ENCODE peak calls at places on chromosome 22, in ten cellular contexts. A is fibroblast of lung, Y is mesothelial cell of epicardium, X is GM13977, H is tibial artery, O is IMR-90, J is chondrocyte, N is fibroblast of pulmonary artery, B is GM12865, V is ovary. T is an unnamed sample.
A peak's percentile ranks its signal among the peaks of the same experiment; 100 is the strongest.

GRCh38 chr22:33986167-33986771 is 66.0 kb upstream of the LARGE1 start:
- DNase-seq in N (no peak), B (peak; percentile 67), A (no peak), J (no peak), Y (no peak), X (peak; percentile 23), H (no peak), O (no peak), V (no peak), T (peak; percentile 34)

GRCh38 chr22:39214006-39214382 is 30.8 kb downstream of the PDGFB start:
- DNase-seq in O (no peak), B (no peak), V (no peak), A (no peak), N (no peak), J (no peak), X (peak; percentile 9), H (no peak), Y (no peak), T (peak; percentile 12)

GRCh38 chr22:23067691-23068090 is 2.6 kb upstream of the GNAZ start:
- DNase-seq in J (no peak), N (peak; percentile 2), V (no peak), Y (no peak), B (no peak), A (no peak), H (peak; percentile 11), O (no peak), X (no peak), T (no peak)

GRCh38 chr22:37057226-37057625 is 5.7 kb downstream of the KCTD17 start:
- DNase-seq in J (no peak), H (no peak), A (no peak), B (no peak), V (no peak), Y (no peak), O (no peak), X (no peak), N (no peak), T (no peak)

GRCh38 chr22:17234144-17234623 is 14.9 kb upstream of the ADA2 start:
- DNase-seq in Y (no peak), V (no peak), A (peak; percentile 6), H (no peak), O (no peak), N (peak; percentile 13), J (no peak), X (no peak), B (no peak), T (no peak)

GRCh38 chr22:19524170-19525115 is at the start of gene CLDN5:
- DNase-seq in B (no peak), O (no peak), V (peak; percentile 30), Y (no peak), A (peak; percentile 21), X (peak; percentile 67), H (no peak), J (peak; percentile 74), N (peak; percentile 19), T (no peak)

GRCh38 chr22:37638351-37639069 is 959 bp upstream of the SH3BP1 start:
- DNase-seq in J (no peak), N (no peak), H (no peak), O (no peak), X (no peak), A (no peak), Y (no peak), V (no peak), B (peak; percentile 61), T (no peak)

GRCh38 chr22:39117585-39118191 is 20.6 kb downstream of the APOBEC3H start:
- DNase-seq in V (no peak), Y (no peak), X (peak; percentile 78), H (no peak), J (no peak), B (peak; percentile 92), A (peak; percentile 38), O (peak; percentile 49), N (peak; percentile 69), T (peak; percentile 73)

GRCh38 chr22:33389927-33390326 is 331.7 kb upstream of the SYN3 start:
- DNase-seq in Y (no peak), B (no peak), O (peak; percentile 41), H (no peak), N (peak; percentile 3), V (no peak), X (no peak), J (no peak), A (peak; percentile 73), T (no peak)

GRCh38 chr22:27962268-27963191 is 43.5 kb upstream of the PITPNB start:
- DNase-seq in B (no peak), V (no peak), Y (no peak), O (peak; percentile 21), A (no peak), X (no peak), J (no peak), H (no peak), N (peak; percentile 18), T (no peak)

GRCh38 chr22:36471341-36471821 is 10.1 kb downstream of the TXN2 start:
- DNase-seq in Y (no peak), J (no peak), H (no peak), A (peak; percentile 88), X (no peak), N (peak; percentile 33), O (peak; percentile 60), B (no peak), V (no peak), T (no peak)

GRCh38 chr22:23110922-23111527 is 30.8 kb downstream of the RSPH14 start:
- DNase-seq in A (peak; percentile 5), O (no peak), X (no peak), J (no peak), Y (no peak), V (no peak), B (no peak), H (no peak), N (no peak), T (no peak)

GRCh38 chr22:19631899-19632670 is 82.2 kb upstream of the SEPTIN5 start:
- DNase-seq in N (peak; percentile 51), O (peak; percentile 27), X (no peak), J (no peak), H (no peak), V (no peak), Y (no peak), A (peak; percentile 39), B (peak; percentile 33), T (no peak)

GRCh38 chr22:16824718-16825687 is at the start of gene XKR3:
- DNase-seq in B (peak; percentile 21), N (no peak), X (no peak), Y (no peak), H (no peak), V (no peak), O (no peak), J (no peak), A (no peak), T (no peak)

GRCh38 chr22:20494978-20495860 is at the start of gene KLHL22:
- DNase-seq in B (peak; percentile 54), V (peak; percentile 48), O (peak; percentile 26), N (no peak), H (peak; percentile 32), J (no peak), X (peak; percentile 48), A (peak; percentile 38), Y (peak; percentile 55), T (peak; percentile 52)

GRCh38 chr22:21991774-21992173 is 9.2 kb upstream of the TOP3B start:
- DNase-seq in A (no peak), N (no peak), X (no peak), B (no peak), H (no peak), Y (no peak), O (no peak), J (no peak), V (no peak), T (no peak)

GRCh38 chr22:21991309-21991596 is 8.7 kb upstream of the TOP3B start:
- DNase-seq in A (no peak), X (no peak), J (no peak), H (no peak), Y (no peak), B (no peak), N (no peak), V (no peak), O (no peak), T (no peak)

GRCh38 chr22:21992593-21993237 is 10.1 kb upstream of the TOP3B start:
- DNase-seq in V (no peak), H (no peak), B (no peak), N (no peak), Y (no peak), O (no peak), J (no peak), X (no peak), A (no peak), T (no peak)

GRCh38 chr22:21989049-21989448 is 6.5 kb upstream of the TOP3B start:
- DNase-seq in Y (no peak), J (no peak), V (no peak), B (no peak), A (no peak), X (no peak), O (no peak), H (no peak), N (no peak), T (no peak)

GRCh38 chr22:21990449-21991308 is 8.1 kb upstream of the TOP3B start:
- DNase-seq in B (no peak), X (peak; percentile 13), J (no peak), N (no peak), V (no peak), Y (no peak), A (no peak), H (no peak), O (no peak), T (no peak)
- TF ChIP-seq CTCF in B (no peak), X (no peak), J (no peak), N (no peak), V (no peak), Y (no peak), A (no peak), H (no peak), O (no peak), T (no peak)

GRCh38 chr22:25453557-25453956 is 110.9 kb upstream of the GRK3 start:
- DNase-seq in H (no peak), O (no peak), J (no peak), N (no peak), V (no peak), Y (no peak), X (no peak), A (no peak), B (no peak), T (no peak)
- TF ChIP-seq CTCF in H (no peak), O (no peak), J (no peak), N (no peak), V (no peak), Y (no peak), X (no peak), A (no peak), B (no peak), T (no peak)

GRCh38 chr22:29032584-29032983 is 29.0 kb downstream of the C22orf31 start:
- DNase-seq in Y (no peak), A (peak; percentile 30), O (peak; percentile 27), X (no peak), J (no peak), B (no peak), N (peak; percentile 13), V (no peak), H (no peak), T (no peak)
- TF ChIP-seq CTCF in Y (no peak), A (no peak), O (no peak), X (no peak), J (no peak), B (no peak), N (no peak), V (no peak), H (no peak), T (no peak)

DNA sequence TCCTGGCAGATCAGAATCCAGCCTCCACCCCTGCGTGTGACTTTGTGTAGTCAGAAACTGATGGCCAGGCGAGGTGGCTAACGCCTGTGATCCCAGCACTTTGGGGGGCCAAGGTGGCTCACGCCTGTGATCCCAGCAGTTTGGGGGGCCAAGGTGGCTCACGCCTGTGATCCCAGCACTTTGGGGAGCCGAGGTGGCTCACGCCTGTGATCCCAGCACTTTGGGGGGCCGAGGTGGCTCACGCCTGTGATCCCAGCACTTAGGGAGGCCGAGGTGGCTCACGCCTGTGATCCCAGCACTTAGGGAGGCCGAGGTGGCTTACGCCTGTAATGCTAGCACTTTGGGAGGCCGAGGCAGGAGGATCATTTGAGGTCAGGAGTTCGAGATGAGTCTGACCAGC is 5.2 kb downstream of the NCAPH2 start:
- DNase-seq in H (no peak), A (no peak), N (no peak), B (no peak), O (no peak), V (no peak), Y (no peak), X (no peak), J (no peak), T (no peak)
- TF ChIP-seq CTCF in H (no peak), A (no peak), N (no peak), B (no peak), O (no peak), V (no peak), Y (no peak), X (no peak), J (no peak), T (no peak)

T was measured in GM13976.